ENCODE peak calls at places on chromosome 13, in four cellular contexts. Y is H1, X is HepG2, J is GM12878. V is an unnamed sample.

GRCh38 chr13:35475131-35475959 is 1.1 kb downstream of the MAB21L1 start:
- DNase-seq in J (no peak), Y (peak; percentile 71), X (no peak), V (no peak)

GRCh38 chr13:113953561-113953960 is 20.3 kb downstream of the C13orf46 start:
- DNase-seq in X (no peak), J (no peak), Y (no peak), V (no peak)

GRCh38 chr13:35984776-35985453 is 146.3 kb downstream of the DCLK1 start:
- DNase-seq in Y (peak; percentile 59), J (no peak), X (no peak), V (no peak)

GRCh38 chr13:101209206-101209893 is 207.0 kb downstream of the NALCN start:
- DNase-seq in X (no peak), J (no peak), Y (no peak), V (no peak)

GRCh38 chr13:68232351-68233130 is 1002.4 kb upstream of the PCDH9 start:
- DNase-seq in J (no peak), Y (no peak), X (no peak), V (no peak)

GRCh38 chr13:95784161-95784880 is 107.4 kb downstream of the DNAJC3 start:
- DNase-seq in J (no peak), Y (no peak), X (peak; percentile 9), V (no peak)

GRCh38 chr13:48494874-48495273 is 38.0 kb downstream of the RCBTB2 start:
- DNase-seq in J (no peak), X (no peak), Y (no peak), V (no peak)

GRCh38 chr13:111210488-111210887 is 95.4 kb downstream of the ARHGEF7 start:
- DNase-seq in X (no peak), J (no peak), Y (no peak), V (no peak)

GRCh38 chr13:48126944-48127814 is 32.3 kb upstream of the MED4 start:
- DNase-seq in X (peak; percentile 63), J (peak; percentile 47), Y (no peak), V (peak; percentile 54)

GRCh38 chr13:101149735-101150380 is 266.4 kb downstream of the NALCN start:
- DNase-seq in X (no peak), J (no peak), Y (no peak), V (no peak)

GRCh38 chr13:54637377-54637776 is 1608.8 kb downstream of the OLFM4 start:
- DNase-seq in J (no peak), X (peak; percentile 29), Y (no peak), V (peak; percentile 16)

GRCh38 chr13:78241278-78241919 is 322.8 kb upstream of the EDNRB start:
- DNase-seq in X (peak; percentile 27), J (no peak), Y (peak; percentile 72), V (peak; percentile 52)

GRCh38 chr13:101065314-101065713 is 351.0 kb downstream of the NALCN start:
- DNase-seq in Y (no peak), J (no peak), X (no peak), V (no peak)

DNA sequence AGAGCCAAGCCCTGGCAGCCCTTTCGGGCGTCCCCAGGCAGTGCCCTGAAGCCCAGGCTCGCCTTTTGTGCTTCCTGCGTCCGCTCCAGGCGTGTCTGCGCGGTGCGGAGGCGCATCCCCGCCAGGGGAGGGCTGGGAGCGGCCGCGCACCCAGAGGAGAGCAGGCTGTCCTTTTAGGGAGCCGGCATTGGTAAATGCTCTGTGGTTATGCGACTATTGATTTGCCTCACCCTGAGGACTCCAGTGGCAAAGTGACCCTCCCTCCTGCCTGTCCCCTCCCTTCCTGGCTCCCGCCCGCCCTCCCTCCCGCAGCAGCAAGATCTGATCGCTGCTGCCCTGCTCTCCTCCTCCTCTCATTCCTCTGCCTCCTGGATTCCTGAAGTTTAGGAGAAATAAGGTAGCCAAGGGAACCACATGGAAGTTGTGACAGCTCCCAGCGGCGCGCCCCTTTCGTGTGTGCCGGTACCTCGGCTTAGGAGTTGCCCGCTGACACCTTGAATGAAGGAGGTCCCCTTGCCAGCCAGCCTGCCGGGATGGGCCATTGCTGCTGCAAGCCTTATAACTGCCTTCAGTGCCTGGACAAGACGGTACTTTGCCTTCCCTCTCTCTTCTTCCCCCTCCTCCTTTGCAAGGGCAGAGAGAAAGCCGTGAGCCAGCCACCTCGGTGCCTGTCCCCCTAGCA is 167.0 kb downstream of the SLC7A1 start:
- DNase-seq in Y (peak; percentile 71), X (no peak), J (no peak), V (peak; percentile 36)
- H3K9ac ChIP-seq in Y (no peak overlapping the region), X (no peak overlapping the region), J (no peak overlapping the region), V (peak overlapping the region; percentile 50)

DNA sequence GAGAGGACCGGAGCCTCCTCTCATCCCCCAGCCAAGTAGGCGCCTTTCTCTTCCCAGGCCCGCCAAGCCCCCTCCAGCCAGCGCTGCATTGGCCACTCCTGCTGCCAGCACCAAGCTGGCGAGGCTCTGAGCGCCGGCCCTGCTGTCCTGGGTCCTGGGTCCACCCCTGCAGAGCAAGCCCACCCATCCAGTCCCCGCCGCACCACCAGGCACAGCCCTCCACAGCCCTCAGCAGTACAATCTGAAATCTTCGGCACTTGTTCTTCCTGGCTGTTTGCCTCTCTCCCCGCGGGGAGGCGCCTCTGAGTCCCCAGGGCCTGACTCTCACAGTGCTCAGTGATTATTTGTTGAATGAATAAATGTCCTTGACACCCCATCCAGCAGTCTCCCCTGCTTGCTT is 236.4 kb upstream of the SGCG start:
- DNase-seq in Y (no peak), X (no peak), J (no peak), V (no peak)
- TF ChIP-seq SUZ12 in Y (no peak), X (no peak), J (no peak), V (no peak)

GRCh38 chr13:20121154-20121515 is 39.7 kb downstream of the GJA3 start:
- DNase-seq in Y (no peak), J (no peak), X (peak; percentile 30), V (no peak)
- H3K9ac ChIP-seq in Y (no peak overlapping the region), J (no peak overlapping the region), X (peak overlapping the region; percentile 72), V (no peak overlapping the region)

GRCh38 chr13:40221460-40222201 is 444.8 kb downstream of the FOXO1 start:
- DNase-seq in X (peak; percentile 41), Y (no peak), J (no peak), V (no peak)
- TF ChIP-seq SUZ12 in X (no peak), Y (no peak), J (no peak), V (no peak)

GRCh38 chr13:46662690-46663089 is 109.7 kb downstream of the LRCH1 start:
- DNase-seq in X (no peak), Y (no peak), J (no peak), V (no peak)

GRCh38 chr13:46664195-46664594 is 111.2 kb downstream of the LRCH1 start:
- DNase-seq in X (no peak), Y (no peak), J (no peak), V (no peak)

GRCh38 chr13:46665243-46665629 is 112.3 kb downstream of the LRCH1 start:
- DNase-seq in X (no peak), J (no peak), Y (no peak), V (no peak)

GRCh38 chr13:46663644-46664043 is 110.7 kb downstream of the LRCH1 start:
- DNase-seq in J (no peak), X (no peak), Y (no peak), V (no peak)

GRCh38 chr13:46663216-46663615 is 110.2 kb downstream of the LRCH1 start:
- DNase-seq in J (no peak), X (no peak), Y (no peak), V (no peak)
- H3K9ac ChIP-seq in J (no peak overlapping the region), X (no peak overlapping the region), Y (no peak overlapping the region), V (no peak overlapping the region)

GRCh38 chr13:94712287-94712811 is at the start of gene SOX21:
- DNase-seq in Y (peak; percentile 80), J (no peak), X (no peak), V (no peak)
- TF ChIP-seq SUZ12 in Y (peak; percentile 39), J (peak; percentile 1), X (no peak), V (no peak)

V was measured in NT2/D1.